ENCODE peak calls at places on chromosomes 3 and 15, in four cellular contexts. One of them, this sample, is unnamed.

GRCh38 chr3:114111060-114111790 is 54.7 kb downstream of the QTRT2 start:
- DNase-seq in IMR-90: no peak
- DNase-seq in H9: no peak
- DNase-seq in H1: no peak
- DNase-seq in this sample: no peak

GRCh38 chr15:66178531-66178910 is 75.0 kb downstream of the MEGF11 start:
- DNase-seq in IMR-90: no peak
- DNase-seq in H9: peak
- DNase-seq in H1: no peak
- DNase-seq in this sample: peak

GRCh38 chr3:50269977-50270413 is 1.0 kb downstream of the SEMA3B start:
- DNase-seq in IMR-90: peak
- DNase-seq in H9: no peak
- DNase-seq in H1: no peak
- DNase-seq in this sample: no peak

GRCh38 chr3:141067559-141067958 is 16.4 kb downstream of the SPSB4 start:
- DNase-seq in IMR-90: no peak
- DNase-seq in H9: no peak
- DNase-seq in H1: no peak
- DNase-seq in this sample: no peak

GRCh38 chr3:105365536-105366301 is 990 bp upstream of the ALCAM start:
- DNase-seq in IMR-90: peak
- DNase-seq in H9: peak
- DNase-seq in H1: no peak
- DNase-seq in this sample: peak

GRCh38 chr3:62558549-62559112 is 185.3 kb upstream of the FEZF2 start:
- DNase-seq in IMR-90: peak
- DNase-seq in H9: peak
- DNase-seq in H1: peak
- DNase-seq in this sample: peak

GRCh38 chr15:22810033-22810734 is 23.7 kb downstream of the NIPA1 start:
- DNase-seq in IMR-90: no peak
- DNase-seq in H9: no peak
- DNase-seq in H1: no peak
- DNase-seq in this sample: no peak

GRCh38 chr15:95897651-95898050 is 432.8 kb upstream of the NR2F2 start:
- DNase-seq in IMR-90: no peak
- DNase-seq in H9: no peak
- DNase-seq in H1: no peak
- DNase-seq in this sample: peak

GRCh38 chr3:52234516-52235447 is 4.2 kb downstream of the TWF2 start:
- DNase-seq in IMR-90: no peak
- DNase-seq in H9: peak
- DNase-seq in H1: no peak
- DNase-seq in this sample: no peak

GRCh38 chr15:29558261-29558660 is 264.0 kb downstream of the TJP1 start:
- DNase-seq in IMR-90: no peak
- DNase-seq in H9: no peak
- DNase-seq in H1: no peak
- DNase-seq in this sample: no peak

GRCh38 chr3:183332487-183332886 is 79.4 kb downstream of the B3GNT5 start:
- DNase-seq in IMR-90: no peak
- DNase-seq in H9: no peak
- DNase-seq in H1: no peak
- DNase-seq in this sample: no peak

GRCh38 chr3:52831500-52832301 is 1.2 kb upstream of the ITIH4 start:
- DNase-seq in IMR-90: peak
- DNase-seq in H9: no peak
- DNase-seq in H1: no peak
- DNase-seq in this sample: no peak

GRCh38 chr15:65611888-65612615 is 1.1 kb upstream of the INTS14 start:
- DNase-seq in IMR-90: no peak
- DNase-seq in H9: no peak
- DNase-seq in H1: no peak
- DNase-seq in this sample: peak

GRCh38 chr15:97968380-97968779 is 7.9 kb downstream of the ARRDC4 start:
- DNase-seq in IMR-90: peak
- DNase-seq in H9: no peak
- DNase-seq in H1: no peak
- DNase-seq in this sample: no peak

GRCh38 chr3:182904164-182904563 is 76.2 kb downstream of the DCUN1D1 start:
- DNase-seq in IMR-90: no peak
- DNase-seq in H9: no peak
- DNase-seq in H1: no peak
- DNase-seq in this sample: no peak

GRCh38 chr3:123637131-123637530 is 52.3 kb upstream of the HACD2 start:
- DNase-seq in IMR-90: no peak
- DNase-seq in H9: peak
- DNase-seq in H1: no peak
- DNase-seq in this sample: peak

GRCh38 chr3:105222568-105223093 is 144.1 kb upstream of the ALCAM start:
- DNase-seq in IMR-90: no peak
- DNase-seq in H9: peak
- DNase-seq in H1: no peak
- DNase-seq in this sample: peak

GRCh38 chr3:135197856-135198255 is 402.8 kb downstream of the EPHB1 start:
- DNase-seq in IMR-90: no peak
- DNase-seq in H9: no peak
- DNase-seq in H1: no peak
- DNase-seq in this sample: no peak

GRCh38 chr3:1082024-1082633 is 10.7 kb upstream of the CNTN6 start:
- DNase-seq in IMR-90: peak
- DNase-seq in H9: peak
- DNase-seq in H1: peak
- DNase-seq in this sample: peak

GRCh38 chr3:24192469-24193056 is 247.5 kb downstream of the NR1D2 start:
- DNase-seq in IMR-90: no peak
- DNase-seq in H9: no peak
- DNase-seq in H1: no peak
- DNase-seq in this sample: no peak

GRCh38 chr3:155317211-155317610 is 23.7 kb upstream of the STRIT1 start:
- DNase-seq in IMR-90: no peak
- DNase-seq in H9: no peak
- DNase-seq in H1: no peak
- DNase-seq in this sample: no peak

GRCh38 chr3:157529085-157529484 is 25.9 kb upstream of the VEPH1 start:
- DNase-seq in IMR-90: no peak
- DNase-seq in H9: no peak
- DNase-seq in H1: no peak
- DNase-seq in this sample: no peak

GRCh38 chr3:15356186-15356585 is 23.8 kb upstream of the SH3BP5 start:
- DNase-seq in IMR-90: peak
- DNase-seq in H9: no peak
- DNase-seq in H1: no peak
- DNase-seq in this sample: peak

GRCh38 chr15:99126930-99127329 is 22.1 kb downstream of the SYNM start:
- DNase-seq in IMR-90: no peak
- DNase-seq in H9: no peak
- DNase-seq in H1: no peak
- DNase-seq in this sample: no peak

GRCh38 chr3:38222032-38222634 is 43.5 kb upstream of the SLC22A13 start:
- DNase-seq in IMR-90: no peak
- DNase-seq in H9: no peak
- DNase-seq in H1: no peak
- DNase-seq in this sample: peak

GRCh38 chr3:38219609-38220197 is 45.9 kb upstream of the SLC22A13 start:
- DNase-seq in IMR-90: no peak
- DNase-seq in H9: no peak
- DNase-seq in H1: no peak
- DNase-seq in this sample: no peak

GRCh38 chr3:38226273-38226672 is 39.3 kb upstream of the SLC22A13 start:
- DNase-seq in IMR-90: peak
- DNase-seq in H9: no peak
- DNase-seq in H1: no peak
- DNase-seq in this sample: no peak

GRCh38 chr3:38224357-38224756 is 41.3 kb upstream of the SLC22A13 start:
- DNase-seq in IMR-90: peak
- DNase-seq in H9: no peak
- DNase-seq in H1: no peak
- DNase-seq in this sample: no peak

DNA sequence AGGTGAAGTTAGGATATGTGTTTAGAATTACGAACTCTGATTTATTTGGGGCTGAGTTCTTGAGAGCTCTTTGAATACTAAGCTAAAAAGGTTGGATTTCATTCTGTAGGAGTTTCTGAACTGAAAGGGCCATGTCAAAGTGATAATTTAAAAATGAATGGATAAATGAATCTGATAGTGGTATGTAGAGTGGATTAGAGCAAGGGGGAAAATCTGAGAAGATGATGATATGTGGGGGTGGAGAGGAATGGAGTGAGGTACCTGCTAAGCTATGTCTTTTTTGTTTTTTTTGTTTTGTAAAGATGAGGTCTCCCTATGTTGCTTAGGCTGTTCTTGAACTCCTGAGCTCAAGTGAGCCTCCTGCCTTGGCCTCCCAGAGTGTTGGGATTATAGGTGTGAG is 44.6 kb upstream of the SLC22A13 start:
- DNase-seq in IMR-90: no peak
- DNase-seq in H9: no peak
- DNase-seq in H1: no peak
- DNase-seq in this sample: no peak
- H3K56ac ChIP-seq in IMR-90: no peak
- H3K56ac ChIP-seq in H9: no peak
- H3K56ac ChIP-seq in H1: no peak
- H3K56ac ChIP-seq in this sample: no peak

GRCh38 chr3:179544981-179545645 is 17.6 kb upstream of the ACTL6A start:
- DNase-seq in IMR-90: peak
- DNase-seq in H9: no peak
- DNase-seq in H1: no peak
- DNase-seq in this sample: no peak
- H3K56ac ChIP-seq in IMR-90: no peak
- H3K56ac ChIP-seq in H9: no peak
- H3K56ac ChIP-seq in H1: no peak
- H3K56ac ChIP-seq in this sample: no peak

GRCh38 chr15:68360716-68361115 is 71.2 kb downstream of the ITGA11 start:
- DNase-seq in IMR-90: no peak
- DNase-seq in H9: no peak
- DNase-seq in H1: no peak
- DNase-seq in this sample: no peak
- H3K56ac ChIP-seq in IMR-90: no peak
- H3K56ac ChIP-seq in H9: no peak
- H3K56ac ChIP-seq in H1: no peak
- H3K56ac ChIP-seq in this sample: no peak

GRCh38 chr15:69976366-69976994 is 121.2 kb downstream of the TLE3 start:
- DNase-seq in IMR-90: peak
- DNase-seq in H9: peak
- DNase-seq in H1: peak
- DNase-seq in this sample: peak
- H3K56ac ChIP-seq in IMR-90: no peak
- H3K56ac ChIP-seq in H9: no peak
- H3K56ac ChIP-seq in H1: no peak
- H3K56ac ChIP-seq in this sample: no peak

GRCh38 chr3:72300621-72301020 is 515.7 kb upstream of the PROK2 start:
- DNase-seq in IMR-90: no peak
- DNase-seq in H9: no peak
- DNase-seq in H1: no peak
- DNase-seq in this sample: no peak
- H3K56ac ChIP-seq in IMR-90: no peak
- H3K56ac ChIP-seq in H9: no peak
- H3K56ac ChIP-seq in H1: no peak
- H3K56ac ChIP-seq in this sample: no peak

DNA sequence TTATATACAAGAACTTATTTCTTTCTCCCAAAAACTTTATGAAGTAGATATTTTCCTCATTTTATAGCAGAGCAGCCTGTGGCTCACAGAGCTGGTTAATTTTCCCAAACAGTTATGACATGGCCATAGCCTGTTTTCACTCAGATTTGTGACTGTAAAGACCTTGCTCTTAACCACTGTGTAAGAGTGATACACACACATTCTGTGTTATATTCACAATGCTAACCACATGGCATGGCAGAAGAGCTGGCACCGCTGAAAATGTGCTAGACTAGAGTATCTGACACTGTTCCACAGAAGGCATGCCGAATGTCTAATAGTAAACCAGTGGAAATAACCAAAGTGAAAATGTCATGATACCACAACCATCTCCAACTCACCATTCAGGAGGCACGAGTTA is 71.9 kb downstream of the PEX5L start:
- DNase-seq in IMR-90: no peak
- DNase-seq in H9: no peak
- DNase-seq in H1: no peak
- DNase-seq in this sample: no peak
- H3K56ac ChIP-seq in IMR-90: no peak
- H3K56ac ChIP-seq in H9: no peak
- H3K56ac ChIP-seq in H1: no peak
- H3K56ac ChIP-seq in this sample: no peak

GRCh38 chr3:194851941-194852340 is 166.3 kb downstream of the FAM43A start:
- DNase-seq in IMR-90: no peak
- DNase-seq in H9: no peak
- DNase-seq in H1: no peak
- DNase-seq in this sample: no peak

GRCh38 chr3:194852345-194852744 is 166.7 kb downstream of the FAM43A start:
- DNase-seq in IMR-90: no peak
- DNase-seq in H9: no peak
- DNase-seq in H1: no peak
- DNase-seq in this sample: no peak

GRCh38 chr3:194852836-194853508 is 167.3 kb downstream of the FAM43A start:
- DNase-seq in IMR-90: no peak
- DNase-seq in H9: no peak
- DNase-seq in H1: no peak
- DNase-seq in this sample: no peak

GRCh38 chr3:194851254-194851653 is 165.6 kb downstream of the FAM43A start:
- DNase-seq in IMR-90: no peak
- DNase-seq in H9: no peak
- DNase-seq in H1: no peak
- DNase-seq in this sample: no peak

GRCh38 chr3:194849166-194849875 is 163.6 kb downstream of the FAM43A start:
- DNase-seq in IMR-90: no peak
- DNase-seq in H9: no peak
- DNase-seq in H1: no peak
- DNase-seq in this sample: no peak
- H3K56ac ChIP-seq in IMR-90: no peak
- H3K56ac ChIP-seq in H9: no peak
- H3K56ac ChIP-seq in H1: no peak
- H3K56ac ChIP-seq in this sample: no peak

DNA sequence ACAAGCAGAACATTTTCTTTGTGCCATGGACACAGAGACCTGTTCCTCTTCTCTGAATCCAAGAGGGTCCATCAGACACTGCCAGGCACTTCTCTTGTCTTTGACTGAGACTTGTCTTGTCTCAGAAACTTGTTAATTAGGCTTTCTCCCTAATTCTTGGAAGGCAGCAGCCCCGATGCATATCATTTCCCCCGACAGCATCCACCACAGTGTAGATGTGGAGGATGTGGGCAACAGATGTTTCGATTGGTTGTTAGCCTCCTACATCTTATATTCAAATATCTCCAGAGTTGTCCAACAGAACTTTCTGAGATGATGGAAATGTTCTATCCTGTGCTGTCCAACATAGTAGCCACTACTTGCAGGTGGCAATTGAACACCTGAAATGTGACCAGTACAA is 15.5 kb downstream of the GASK1A start:
- DNase-seq in IMR-90: no peak
- DNase-seq in H9: no peak
- DNase-seq in H1: no peak
- DNase-seq in this sample: no peak
- H3K56ac ChIP-seq in IMR-90: no peak
- H3K56ac ChIP-seq in H9: no peak
- H3K56ac ChIP-seq in H1: no peak
- H3K56ac ChIP-seq in this sample: no peak